ENCODE peak calls at places on chromosomes 11 and 22, in four cellular contexts. O is GM12878, K is H1, N is K562. J is an unnamed sample.
A peak's percentile ranks its signal among the peaks of the same experiment; 100 is the strongest.

GRCh38 chr11:117273550-117274289 is 17.4 kb upstream of the BACE1-AS start:
- DNase-seq in N (peak; percentile 34), O (no peak), K (no peak), J (no peak)

GRCh38 chr11:67001332-67001731 is 21.6 kb upstream of the SYT12 start:
- DNase-seq in K (no peak), N (no peak), O (no peak), J (no peak)

GRCh38 chr11:100484948-100485347 is 202.1 kb upstream of the ARHGAP42 start:
- DNase-seq in K (no peak), O (no peak), N (no peak), J (no peak)

GRCh38 chr22:22813126-22814075 is 74.2 kb upstream of the IGLL5 start:
- DNase-seq in N (no peak), O (no peak), K (no peak), J (no peak)

GRCh38 chr11:27471588-27472397 is 797 bp downstream of the LGR4 start:
- DNase-seq in O (no peak), K (peak; percentile 66), N (peak; percentile 44), J (peak; percentile 81)

GRCh38 chr11:27194976-27195375 is 154.4 kb downstream of the BBOX1 start:
- DNase-seq in N (no peak), O (no peak), K (no peak), J (no peak)

GRCh38 chr11:117827521-117828511 is 3.3 kb upstream of the FXYD2 start:
- DNase-seq in K (peak; percentile 33), O (no peak), N (no peak), J (no peak)

GRCh38 chr22:43127166-43127908 is 15.9 kb downstream of the MCAT start:
- DNase-seq in O (no peak), N (peak; percentile 32), K (no peak), J (no peak)

GRCh38 chr11:73399159-73400090 is 23.2 kb downstream of the RELT start:
- DNase-seq in N (no peak), O (no peak), K (peak; percentile 41), J (no peak)

GRCh38 chr11:6635082-6635932 is 16.1 kb upstream of the TPP1 start:
- DNase-seq in N (peak; percentile 47), K (no peak), O (no peak), J (no peak)

GRCh38 chr11:64974124-64974523 is 2.2 kb upstream of the MAJIN start:
- DNase-seq in N (no peak), O (no peak), K (no peak), J (no peak)

GRCh38 chr11:93686226-93686625 is 24.7 kb downstream of the CEP295 start:
- DNase-seq in N (no peak), K (no peak), O (no peak), J (no peak)

GRCh38 chr11:67401495-67402191 is at the start of gene PPP1CA:
- DNase-seq in O (no peak), K (peak; percentile 93), N (peak; percentile 99), J (peak; percentile 100)

GRCh38 chr11:121596195-121597145 is 143.7 kb upstream of the SORL1-AS1 start:
- DNase-seq in N (no peak), K (no peak), O (no peak), J (no peak)

GRCh38 chr11:34145073-34145472 is 39.6 kb downstream of the NAT10 start:
- DNase-seq in K (no peak), O (peak; percentile 61), N (no peak), J (no peak)

DNA sequence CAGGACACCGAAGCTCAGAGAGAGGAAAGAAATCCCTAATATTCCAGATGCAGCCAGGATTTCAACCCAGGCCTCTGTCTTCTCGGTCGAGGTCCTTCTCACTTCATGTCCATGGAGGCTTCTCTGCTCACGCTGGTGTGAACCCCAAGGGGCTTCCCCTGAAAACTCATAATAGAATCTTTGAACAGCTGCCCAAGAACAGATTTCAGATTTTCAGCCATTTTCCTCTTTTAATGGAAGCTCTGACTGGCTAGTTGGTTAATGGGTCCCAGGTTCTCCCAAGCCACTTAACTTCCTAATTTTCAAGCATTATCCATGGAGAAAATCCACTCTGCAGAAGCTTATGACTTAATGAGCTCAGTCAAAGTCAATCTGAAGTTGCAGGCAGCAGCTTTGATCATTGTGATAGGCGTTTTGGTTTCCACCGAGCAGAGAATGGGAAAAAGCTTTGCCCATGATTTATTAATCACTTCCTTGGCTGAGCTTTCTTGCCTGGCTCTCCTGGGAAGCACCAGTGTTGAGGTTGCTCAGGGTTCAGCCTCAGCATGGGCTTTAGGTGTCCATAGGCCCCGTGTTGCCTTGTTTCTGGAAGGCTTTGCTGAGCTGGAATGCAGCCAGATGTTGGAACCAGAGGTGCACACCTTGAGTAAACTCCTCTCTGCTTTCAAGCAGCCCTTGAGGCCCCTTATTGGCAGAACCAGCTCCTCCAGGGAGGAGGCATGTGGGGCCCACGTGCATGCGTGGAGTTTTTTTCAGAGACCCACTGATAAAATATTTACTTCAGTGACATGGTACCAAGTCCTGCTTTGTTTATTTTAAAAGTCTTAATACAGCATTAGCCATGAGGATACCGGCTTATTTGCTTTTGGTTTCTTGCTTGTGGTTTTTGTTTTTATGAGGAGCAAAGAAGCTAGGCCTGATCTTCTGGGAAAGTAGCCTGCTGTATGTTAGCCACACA is 25.5 kb downstream of the LDLRAD3 start:
- DNase-seq in N (no peak), O (no peak), K (no peak), J (no peak)
- TF ChIP-seq NRF1 in N (no peak), O (no peak), K (no peak), J (no peak)

GRCh38 chr11:57641426-57641825 is 8.3 kb downstream of the YPEL4 start:
- DNase-seq in N (peak; percentile 62), K (no peak), O (no peak), J (peak; percentile 54)

GRCh38 chr11:57639321-57640067 is 10.2 kb downstream of the YPEL4 start:
- DNase-seq in O (no peak), N (no peak), K (peak; percentile 97), J (peak; percentile 66)

GRCh38 chr11:57638811-57639320 is 10.8 kb downstream of the YPEL4 start:
- DNase-seq in K (no peak), O (no peak), N (no peak), J (peak; percentile 56)

GRCh38 chr11:57640068-57640800 is 9.5 kb downstream of the YPEL4 start:
- DNase-seq in N (no peak), O (no peak), K (no peak), J (no peak)

DNA sequence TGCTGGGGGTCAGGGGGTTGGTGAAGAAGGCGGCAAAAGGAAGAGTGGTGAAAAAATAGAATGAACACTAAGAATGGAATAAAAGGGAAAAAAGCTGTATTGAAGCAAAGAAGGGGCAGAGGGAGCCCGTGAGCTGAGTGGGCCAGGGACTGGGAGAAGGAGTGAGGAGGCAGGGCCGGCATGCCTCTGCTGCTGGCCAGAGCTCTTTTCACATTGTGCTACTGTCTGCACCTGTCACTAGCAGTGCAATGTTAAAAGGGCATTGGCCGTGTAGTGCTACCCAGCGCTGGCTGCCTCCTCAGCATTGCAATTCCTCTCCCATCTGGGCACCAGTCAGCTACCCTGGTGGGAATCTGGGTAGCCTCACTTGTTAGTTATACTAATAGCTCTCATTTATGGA is 8.7 kb downstream of the YPEL4 start:
- DNase-seq in K (no peak), N (peak; percentile 67), O (no peak), J (no peak)
- TF ChIP-seq NRF1 in K (no peak), N (no peak), O (no peak), J (no peak)

GRCh38 chr11:45159781-45160365 is 13.4 kb downstream of the PRDM11 start:
- DNase-seq in N (no peak), O (no peak), K (no peak), J (no peak)

GRCh38 chr11:45162064-45162375 is 15.6 kb downstream of the PRDM11 start:
- DNase-seq in N (no peak), O (no peak), K (no peak), J (no peak)

GRCh38 chr11:45158891-45159605 is 12.6 kb downstream of the PRDM11 start:
- DNase-seq in N (no peak), K (no peak), O (no peak), J (no peak)

GRCh38 chr11:45162916-45163879 is 16.8 kb downstream of the PRDM11 start:
- DNase-seq in K (no peak), N (no peak), O (no peak), J (no peak)

GRCh38 chr11:45161252-45162063 is 15.0 kb downstream of the PRDM11 start:
- DNase-seq in K (no peak), O (no peak), N (no peak), J (peak; percentile 73)
- TF ChIP-seq NRF1 in K (no peak), O (no peak), N (no peak), J (no peak)

DNA sequence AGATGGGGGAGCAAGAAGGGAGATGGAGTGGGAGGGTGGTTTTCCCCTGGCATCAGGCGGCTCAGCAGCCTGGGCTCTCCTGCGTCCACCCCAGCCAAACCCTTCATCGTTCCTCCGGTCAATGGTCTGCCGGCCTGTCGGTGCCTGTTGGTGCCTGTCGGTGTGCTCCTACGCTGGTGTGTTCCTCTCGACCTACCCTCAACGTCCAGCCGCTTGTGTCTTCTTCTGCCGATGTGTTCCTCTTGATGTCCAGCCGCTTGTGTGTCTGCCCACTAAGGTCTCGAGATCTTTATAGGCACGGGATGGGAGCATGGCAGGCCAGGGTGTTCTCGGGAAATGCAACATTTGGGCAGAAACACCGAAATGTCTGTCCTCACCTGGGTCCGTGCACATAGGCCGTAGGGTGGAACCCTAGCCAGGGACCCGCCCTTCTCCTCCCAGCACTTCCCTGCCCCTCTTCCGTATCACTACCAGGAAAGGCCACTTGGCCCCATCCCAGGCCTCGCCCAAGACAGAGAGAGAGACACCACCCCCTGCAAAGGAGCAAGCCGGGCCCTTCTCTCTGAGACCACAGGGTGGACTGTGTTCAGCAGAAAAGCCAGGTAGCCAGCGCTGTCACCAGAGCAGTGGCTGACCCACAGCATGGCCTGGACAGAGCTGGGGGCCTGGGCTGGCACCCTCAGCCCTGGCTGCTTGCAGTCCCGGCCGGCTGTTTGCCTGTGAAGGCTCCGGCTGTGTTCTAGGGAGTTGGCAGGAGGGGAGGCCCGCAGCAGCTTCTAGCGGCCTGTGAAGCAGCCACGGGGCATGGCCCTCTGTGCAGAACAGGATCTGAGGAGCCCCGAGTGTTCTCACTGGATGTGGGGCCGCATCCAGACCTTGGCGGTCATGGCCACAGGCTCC is 61.6 kb upstream of the KCNQ1OT1 start:
- DNase-seq in O (no peak), N (no peak), K (peak; percentile 39), J (no peak)
- TF ChIP-seq NRF1 in O (no peak), N (no peak), K (no peak), J (no peak)

GRCh38 chr11:86418929-86419328 is 44.2 kb downstream of the CCDC81 start:
- DNase-seq in K (no peak), O (no peak), N (no peak), J (no peak)

GRCh38 chr11:86421976-86422770 is 47.5 kb downstream of the CCDC81 start:
- DNase-seq in N (no peak), K (no peak), O (no peak), J (no peak)

GRCh38 chr11:86418513-86418912 is 43.8 kb downstream of the CCDC81 start:
- DNase-seq in N (no peak), K (no peak), O (no peak), J (no peak)

GRCh38 chr11:86414032-86414431 is 39.3 kb downstream of the CCDC81 start:
- DNase-seq in K (no peak), N (no peak), O (no peak), J (no peak)

GRCh38 chr11:86416494-86416893 is 41.8 kb downstream of the CCDC81 start:
- DNase-seq in K (no peak), N (peak; percentile 32), O (no peak), J (no peak)
- TF ChIP-seq NRF1 in K (no peak), N (no peak), O (no peak), J (no peak)

DNA sequence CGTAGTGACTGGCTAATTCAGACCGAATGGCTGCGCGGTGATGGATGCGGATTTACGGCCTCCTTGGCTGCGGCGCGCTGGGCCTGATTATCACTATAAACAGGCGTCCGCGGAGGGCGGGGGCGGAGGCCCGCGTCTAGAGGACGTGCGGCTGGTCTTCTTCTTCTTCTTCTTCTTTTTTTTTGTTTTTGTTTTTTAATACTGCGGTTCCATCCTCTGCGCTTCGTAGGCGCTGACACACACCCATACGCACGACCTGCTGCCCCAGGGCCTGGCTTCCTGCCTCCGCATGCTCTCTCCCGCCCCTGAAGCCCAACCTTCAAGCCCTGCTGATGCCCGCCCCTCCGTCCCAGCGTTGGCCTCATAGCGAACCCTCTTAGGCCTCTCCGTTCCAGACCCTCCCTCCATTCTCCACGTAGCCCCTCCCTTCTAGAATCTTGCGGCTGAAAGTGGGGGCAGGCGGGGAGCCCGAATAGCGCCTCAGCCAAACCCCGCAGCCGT is 2.7 kb upstream of the SLC6A5 start:
- DNase-seq in O (no peak), K (no peak), N (peak; percentile 48), J (no peak)
- TF ChIP-seq NRF1 in O (no peak), K (no peak), N (peak; percentile 38), J (no peak)

J was measured in SK-N-SH.